ENCODE peak calls at places on chromosome 15, in six cellular contexts. One of them, this sample, is unnamed.

GRCh38 chr15:67750371-67750770 is 74.9 kb upstream of the SKOR1 start:
- DNase-seq in GM12878: no peak
- DNase-seq in IMR-90: no peak
- DNase-seq in HepG2: no peak
- DNase-seq in K562: no peak
- DNase-seq in A549: no peak
- DNase-seq in this sample: no peak

GRCh38 chr15:32898991-32899613 is 181.3 kb downstream of the GREM1 start:
- DNase-seq in GM12878: no peak
- DNase-seq in IMR-90: no peak
- DNase-seq in HepG2: no peak
- DNase-seq in K562: peak; percentile 12
- DNase-seq in A549: no peak
- DNase-seq in this sample: peak; percentile 5

GRCh38 chr15:39115379-39116057 is 465.4 kb upstream of the THBS1 start:
- DNase-seq in GM12878: no peak
- DNase-seq in IMR-90: no peak
- DNase-seq in HepG2: no peak
- DNase-seq in K562: no peak
- DNase-seq in A549: no peak
- DNase-seq in this sample: no peak

GRCh38 chr15:80926126-80926525 is 63.5 kb downstream of the MESD start:
- DNase-seq in GM12878: no peak
- DNase-seq in IMR-90: no peak
- DNase-seq in HepG2: no peak
- DNase-seq in K562: no peak
- DNase-seq in A549: no peak
- DNase-seq in this sample: no peak

GRCh38 chr15:28179270-28179669 is 80.2 kb upstream of the OCA2 start:
- DNase-seq in GM12878: no peak
- DNase-seq in IMR-90: no peak
- DNase-seq in HepG2: no peak
- DNase-seq in K562: no peak
- DNase-seq in A549: no peak
- DNase-seq in this sample: no peak

GRCh38 chr15:34154725-34155204 is 52.9 kb downstream of the PGBD4 start:
- DNase-seq in GM12878: no peak
- DNase-seq in IMR-90: peak; percentile 49
- DNase-seq in HepG2: no peak
- DNase-seq in K562: no peak
- DNase-seq in A549: peak; percentile 40
- DNase-seq in this sample: no peak

GRCh38 chr15:60590935-60591490 is 112.1 kb upstream of the ICE2 start:
- DNase-seq in GM12878: no peak
- DNase-seq in IMR-90: peak; percentile 36
- DNase-seq in HepG2: peak; percentile 96
- DNase-seq in K562: no peak
- DNase-seq in A549: peak; percentile 34
- DNase-seq in this sample: peak; percentile 13

GRCh38 chr15:29003446-29004233 is 117.9 kb downstream of the APBA2 start:
- DNase-seq in GM12878: no peak
- DNase-seq in IMR-90: peak; percentile 16
- DNase-seq in HepG2: no peak
- DNase-seq in K562: no peak
- DNase-seq in A549: no peak
- DNase-seq in this sample: no peak

GRCh38 chr15:61527836-61528589 is 298.9 kb upstream of the RORA start:
- DNase-seq in GM12878: peak; percentile 8
- DNase-seq in IMR-90: no peak
- DNase-seq in HepG2: no peak
- DNase-seq in K562: no peak
- DNase-seq in A549: no peak
- DNase-seq in this sample: no peak

GRCh38 chr15:70530906-70531305 is 232.5 kb downstream of the UACA start:
- DNase-seq in GM12878: no peak
- DNase-seq in IMR-90: no peak
- DNase-seq in HepG2: no peak
- DNase-seq in K562: no peak
- DNase-seq in A549: no peak
- DNase-seq in this sample: no peak
- TF ChIP-seq BHLHE40 in GM12878: no peak
- TF ChIP-seq BHLHE40 in IMR-90: no peak
- TF ChIP-seq BHLHE40 in HepG2: no peak
- TF ChIP-seq BHLHE40 in K562: no peak
- TF ChIP-seq BHLHE40 in A549: no peak
- TF ChIP-seq BHLHE40 in this sample: no peak

DNA sequence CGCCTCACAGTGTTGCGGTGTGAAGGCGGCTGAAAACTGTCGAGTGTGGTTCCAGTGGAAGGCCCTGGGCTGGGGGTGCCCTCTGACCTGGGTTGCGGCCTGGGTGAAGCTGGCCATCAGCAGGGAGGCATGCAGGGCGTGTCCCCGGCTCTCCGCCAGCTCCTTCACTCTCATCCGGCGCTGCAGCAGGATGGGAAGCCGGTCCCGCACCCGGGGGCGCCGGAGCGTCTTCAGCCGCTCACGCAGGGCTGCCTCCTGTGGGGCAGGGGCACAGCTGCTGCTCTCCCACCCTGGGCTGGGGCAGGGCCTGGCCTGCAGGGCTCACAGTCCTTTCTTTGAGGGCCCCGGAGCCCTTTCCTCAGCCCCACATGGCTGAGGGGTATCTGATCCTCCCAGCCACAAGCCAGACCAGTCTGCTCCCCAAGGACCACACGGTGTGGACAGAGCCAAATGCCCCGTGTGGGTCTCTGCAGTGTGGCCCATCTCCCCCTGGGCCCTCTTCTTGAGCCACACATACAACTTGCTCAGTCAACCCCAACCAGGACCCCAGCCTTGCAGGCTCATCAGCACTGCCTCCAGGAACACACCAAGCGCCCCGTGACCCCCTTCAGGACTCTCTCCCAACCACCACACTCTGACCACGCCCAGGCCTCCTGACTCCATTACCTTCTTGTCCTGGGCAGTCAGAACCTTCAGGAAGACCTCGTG is 26.8 kb downstream of the SPTBN5 start:
- DNase-seq in GM12878: no peak
- DNase-seq in IMR-90: no peak
- DNase-seq in HepG2: no peak
- DNase-seq in K562: peak; percentile 39
- DNase-seq in A549: no peak
- DNase-seq in this sample: no peak
- TF ChIP-seq BHLHE40 in GM12878: no peak
- TF ChIP-seq BHLHE40 in IMR-90: no peak
- TF ChIP-seq BHLHE40 in HepG2: no peak
- TF ChIP-seq BHLHE40 in K562: no peak
- TF ChIP-seq BHLHE40 in A549: no peak
- TF ChIP-seq BHLHE40 in this sample: no peak

DNA sequence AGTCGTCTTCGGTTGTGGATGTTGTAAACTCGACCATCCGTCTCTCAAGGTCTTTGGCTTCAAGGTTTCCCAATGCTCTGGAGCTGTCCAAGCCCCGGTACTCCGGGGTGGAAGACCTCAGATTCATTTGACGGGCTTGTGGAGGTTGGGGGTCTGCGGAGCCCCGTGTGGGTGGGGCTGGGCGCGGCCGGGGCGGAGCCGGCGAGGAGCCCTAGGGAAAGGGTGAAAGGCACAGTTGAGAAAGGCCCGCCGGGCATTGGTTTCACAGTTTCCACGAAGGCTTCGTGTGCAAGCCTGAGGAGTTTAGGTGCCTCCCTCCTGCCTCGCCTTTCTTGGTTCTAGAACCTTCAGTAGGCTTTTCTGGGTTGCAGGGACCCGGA is 360 bp upstream of the MGA start:
- DNase-seq in GM12878: no peak
- DNase-seq in IMR-90: no peak
- DNase-seq in HepG2: no peak
- DNase-seq in K562: no peak
- DNase-seq in A549: no peak
- DNase-seq in this sample: no peak
- TF ChIP-seq BHLHE40 in GM12878: no peak
- TF ChIP-seq BHLHE40 in IMR-90: no peak
- TF ChIP-seq BHLHE40 in HepG2: no peak
- TF ChIP-seq BHLHE40 in K562: no peak
- TF ChIP-seq BHLHE40 in A549: no peak
- TF ChIP-seq BHLHE40 in this sample: no peak

DNA sequence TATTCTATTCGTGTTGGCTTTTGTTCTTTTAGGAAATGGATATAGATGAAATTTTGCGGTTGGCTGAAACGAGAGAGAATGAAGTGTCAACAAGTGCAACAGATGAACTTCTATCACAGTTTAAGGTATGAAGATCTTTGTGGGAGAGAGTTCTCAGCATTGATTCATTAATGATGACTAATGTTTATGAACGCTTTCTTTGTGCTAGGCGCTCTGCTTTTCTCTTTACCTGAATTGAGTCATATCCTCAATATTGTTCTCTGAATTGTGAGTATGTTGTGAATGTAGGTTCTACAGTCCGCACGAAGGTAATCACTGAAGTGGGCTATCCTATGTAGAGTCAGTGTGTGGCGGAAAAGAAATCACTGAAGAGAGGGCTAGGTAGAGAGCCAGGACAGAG is 81.2 kb downstream of the CHD2 start:
- DNase-seq in GM12878: no peak
- DNase-seq in IMR-90: no peak
- DNase-seq in HepG2: no peak
- DNase-seq in K562: no peak
- DNase-seq in A549: no peak
- DNase-seq in this sample: no peak
- TF ChIP-seq BHLHE40 in GM12878: no peak
- TF ChIP-seq BHLHE40 in IMR-90: no peak
- TF ChIP-seq BHLHE40 in HepG2: no peak
- TF ChIP-seq BHLHE40 in K562: no peak
- TF ChIP-seq BHLHE40 in A549: no peak
- TF ChIP-seq BHLHE40 in this sample: no peak

DNA sequence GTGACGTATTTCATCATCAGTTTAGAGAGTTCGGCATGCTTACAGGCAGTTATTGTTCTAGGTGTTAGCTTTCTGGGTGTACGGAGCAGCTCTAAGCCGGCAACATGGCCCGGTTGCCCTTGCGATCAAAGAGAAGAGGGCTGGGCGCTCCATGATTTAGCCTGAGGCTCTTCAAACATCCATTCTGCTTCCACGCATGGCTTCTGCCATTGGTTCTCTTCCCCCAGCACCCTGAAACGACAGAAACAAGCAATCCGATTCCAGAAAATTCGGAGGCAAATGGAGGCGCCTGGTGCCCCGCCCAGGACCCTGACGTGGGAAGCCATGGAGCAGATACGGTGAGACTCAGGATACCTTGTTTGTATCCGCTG is 574 bp downstream of the NGRN start:
- DNase-seq in GM12878: no peak
- DNase-seq in IMR-90: peak; percentile 4
- DNase-seq in HepG2: no peak
- DNase-seq in K562: no peak
- DNase-seq in A549: peak; percentile 72
- DNase-seq in this sample: peak; percentile 37
- TF ChIP-seq BHLHE40 in GM12878: no peak
- TF ChIP-seq BHLHE40 in IMR-90: no peak
- TF ChIP-seq BHLHE40 in HepG2: no peak
- TF ChIP-seq BHLHE40 in K562: no peak
- TF ChIP-seq BHLHE40 in A549: no peak
- TF ChIP-seq BHLHE40 in this sample: no peak

GRCh38 chr15:75127186-75127585 is 74.5 kb upstream of the C15orf39 start:
- DNase-seq in GM12878: no peak
- DNase-seq in IMR-90: no peak
- DNase-seq in HepG2: no peak
- DNase-seq in K562: no peak
- DNase-seq in A549: no peak
- DNase-seq in this sample: no peak
- TF ChIP-seq BHLHE40 in GM12878: no peak
- TF ChIP-seq BHLHE40 in IMR-90: no peak
- TF ChIP-seq BHLHE40 in HepG2: no peak
- TF ChIP-seq BHLHE40 in K562: no peak
- TF ChIP-seq BHLHE40 in A549: no peak
- TF ChIP-seq BHLHE40 in this sample: no peak

GRCh38 chr15:35698978-35699377 is 153.0 kb upstream of the DPH6 start:
- DNase-seq in GM12878: no peak
- DNase-seq in IMR-90: no peak
- DNase-seq in HepG2: no peak
- DNase-seq in K562: no peak
- DNase-seq in A549: no peak
- DNase-seq in this sample: no peak
- TF ChIP-seq BHLHE40 in GM12878: no peak
- TF ChIP-seq BHLHE40 in IMR-90: no peak
- TF ChIP-seq BHLHE40 in HepG2: no peak
- TF ChIP-seq BHLHE40 in K562: no peak
- TF ChIP-seq BHLHE40 in A549: no peak
- TF ChIP-seq BHLHE40 in this sample: no peak

GRCh38 chr15:101151286-101151685 is 100.6 kb downstream of the CHSY1 start:
- DNase-seq in GM12878: no peak
- DNase-seq in IMR-90: no peak
- DNase-seq in HepG2: no peak
- DNase-seq in K562: no peak
- DNase-seq in A549: no peak
- DNase-seq in this sample: no peak
- TF ChIP-seq BHLHE40 in GM12878: no peak
- TF ChIP-seq BHLHE40 in IMR-90: no peak
- TF ChIP-seq BHLHE40 in HepG2: no peak
- TF ChIP-seq BHLHE40 in K562: no peak
- TF ChIP-seq BHLHE40 in A549: no peak
- TF ChIP-seq BHLHE40 in this sample: no peak

This sample was measured in HEK293T.